ENCODE peak calls at places on chromosomes 2 and 18, in seven cellular contexts. C is SK-N-SH, S is GM12878, M is HepG2, H is H1, L is HCT116, K is K562. X is an unnamed sample.
A peak's percentile ranks its signal among the peaks of the same experiment; 100 is the strongest.

GRCh38 chr2:42843611-42844010 is 51.2 kb upstream of the HAAO start:
- DNase-seq in S (no peak), M (no peak), L (no peak), K (no peak), H (no peak), C (no peak), X (no peak)

GRCh38 chr18:51107594-51108305 is 77.7 kb downstream of the SMAD4 start:
- DNase-seq in L (no peak), K (no peak), M (no peak), C (no peak), S (no peak), H (no peak), X (no peak)

GRCh38 chr18:75206637-75207297 is 2.2 kb downstream of the PTGR3 start:
- DNase-seq in H (no peak), S (no peak), C (no peak), L (no peak), K (no peak), M (no peak), X (no peak)

GRCh38 chr2:17791121-17791902 is 24.9 kb upstream of the MSGN1 start:
- DNase-seq in M (no peak), S (no peak), H (no peak), L (no peak), K (no peak), C (no peak), X (no peak)

GRCh38 chr18:42137671-42138375 is 182.8 kb downstream of the PIK3C3 start:
- DNase-seq in M (no peak), L (no peak), S (no peak), K (no peak), C (no peak), H (no peak), X (no peak)

GRCh38 chr2:237449193-237449797 is 35.3 kb upstream of the COL6A3 start:
- DNase-seq in H (no peak), S (no peak), C (no peak), M (no peak), K (no peak), L (no peak), X (no peak)

GRCh38 chr2:28683100-28683706 is 68.4 kb upstream of the PPP1CB start:
- DNase-seq in M (peak; percentile 42), C (no peak), H (no peak), S (no peak), L (peak; percentile 26), K (peak; percentile 64), X (peak; percentile 49)

GRCh38 chr2:71606244-71606643 is 152.9 kb downstream of the DYSF start:
- DNase-seq in M (no peak), H (no peak), L (no peak), K (no peak), C (peak; percentile 14), S (no peak), X (no peak)

GRCh38 chr2:98314251-98314650 is 32.0 kb upstream of the CNGA3 start:
- DNase-seq in H (no peak), C (no peak), S (no peak), L (no peak), K (no peak), M (no peak), X (no peak)

GRCh38 chr18:79796531-79797390 is 977 bp upstream of the KCNG2 start:
- DNase-seq in L (no peak), S (no peak), H (no peak), M (no peak), C (no peak), K (no peak), X (no peak)

GRCh38 chr2:20917724-20918572 is 95.0 kb upstream of the LDAH start:
- DNase-seq in M (no peak), C (no peak), K (no peak), L (no peak), S (no peak), H (no peak), X (no peak)

GRCh38 chr2:71453404-71454220 is at the start of gene DYSF:
- DNase-seq in K (peak; percentile 83), C (peak; percentile 59), L (no peak), S (no peak), M (no peak), H (peak; percentile 47), X (peak; percentile 39)

DNA sequence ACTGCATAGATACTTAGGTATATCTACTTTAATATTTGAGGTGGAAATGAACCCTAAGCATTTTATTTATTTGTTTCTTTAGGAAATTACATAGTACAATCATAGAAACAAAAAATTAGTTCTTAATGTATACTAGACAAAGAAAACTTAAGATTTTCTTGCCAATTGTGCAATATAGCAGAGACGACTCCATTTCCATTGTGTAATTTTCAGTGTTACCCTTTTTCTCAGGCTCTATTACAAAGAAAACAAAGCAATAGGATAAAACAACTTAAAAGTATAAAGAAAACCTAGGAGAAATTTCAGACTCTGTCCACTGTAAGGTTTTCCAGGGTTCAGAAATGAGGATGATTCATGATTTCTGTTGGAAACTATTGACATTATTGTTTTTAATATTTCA is 89.0 kb upstream of the SERTAD2 start:
- DNase-seq in S (no peak), H (no peak), L (no peak), K (no peak), C (no peak), M (no peak), X (no peak)
- TF ChIP-seq JUND in S (no peak), H (no peak), L (no peak), K (no peak), C (no peak), M (no peak), X (no peak)

DNA sequence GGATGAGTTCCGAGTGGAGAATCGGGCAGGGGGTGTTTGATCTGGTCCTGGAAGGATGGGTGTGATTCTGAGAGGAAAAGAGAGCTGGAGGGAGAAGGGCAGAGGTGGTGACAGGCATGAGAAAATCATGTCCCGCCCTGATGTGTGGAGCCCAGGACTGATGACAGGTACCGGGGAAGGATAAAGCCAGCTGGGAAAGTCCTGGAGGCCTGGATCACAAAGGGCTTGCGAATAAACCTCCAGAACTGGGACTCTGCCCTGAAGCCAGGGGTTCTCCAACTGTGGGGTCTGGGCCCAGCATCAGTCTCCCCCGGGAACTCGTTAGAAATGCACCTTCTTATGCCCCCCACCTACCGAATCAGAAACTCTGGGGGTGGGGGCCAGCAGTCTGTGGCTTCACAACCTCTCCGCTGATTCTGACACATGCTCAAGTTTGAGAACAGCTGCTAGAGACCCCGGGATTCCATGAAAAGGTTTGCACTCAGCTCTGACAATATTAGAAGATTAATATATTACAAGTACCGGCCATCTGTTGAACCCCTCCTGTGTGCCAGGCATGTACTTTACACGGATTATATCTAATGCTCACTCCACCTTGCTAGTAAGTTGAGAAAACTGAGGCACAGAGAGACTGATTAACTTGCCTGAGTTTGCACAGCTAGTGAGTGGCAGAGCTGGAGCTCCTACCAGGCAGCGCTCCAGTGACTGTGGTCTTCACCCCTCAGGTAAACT is 8.0 kb downstream of the TNFRSF11A start:
- DNase-seq in L (no peak), C (no peak), H (no peak), K (no peak), M (no peak), S (no peak), X (no peak)
- TF ChIP-seq JUND in L (no peak), C (no peak), H (no peak), K (no peak), M (no peak), S (no peak), X (no peak)

GRCh38 chr2:85578243-85579180 is 1.1 kb downstream of the VAMP8 start:
- DNase-seq in H (no peak), C (no peak), K (peak; percentile 54), M (no peak), L (no peak), S (no peak), X (no peak)
- TF ChIP-seq JUND in H (no peak), C (no peak), K (no peak), M (no peak), L (no peak), S (no peak), X (no peak)

DNA sequence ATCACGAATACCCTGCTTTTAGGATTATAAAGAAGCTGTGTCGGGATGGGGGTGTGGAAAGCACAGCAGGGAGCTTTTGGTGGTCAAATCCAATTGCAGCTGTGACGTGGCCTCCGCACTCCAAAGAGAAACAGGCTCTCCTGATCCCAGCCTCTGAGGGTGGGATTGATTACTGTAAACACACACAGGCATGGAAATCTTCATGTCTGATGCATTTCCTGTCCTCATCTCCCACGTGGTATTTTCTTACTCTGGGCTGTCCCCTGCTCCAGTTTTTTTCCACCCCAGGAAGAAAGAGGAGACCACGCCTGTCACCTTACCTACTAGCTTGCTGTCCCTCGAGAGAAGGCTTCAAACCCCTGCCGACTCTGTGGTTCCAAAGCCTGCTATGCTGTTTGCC is 22.7 kb downstream of the RNF152 start:
- DNase-seq in H (no peak), K (no peak), L (no peak), M (no peak), C (peak; percentile 23), S (no peak), X (no peak)
- TF ChIP-seq JUND in H (no peak), K (no peak), L (no peak), M (no peak), C (no peak), S (no peak), X (no peak)

GRCh38 chr2:182245963-182246362 is 180.9 kb downstream of the PDE1A start:
- DNase-seq in L (no peak), H (no peak), K (no peak), M (no peak), C (no peak), S (no peak), X (no peak)

GRCh38 chr2:182247831-182248230 is 179.0 kb downstream of the PDE1A start:
- DNase-seq in C (no peak), S (no peak), L (no peak), K (no peak), M (no peak), H (no peak), X (no peak)

GRCh38 chr2:182248898-182249297 is 177.9 kb downstream of the PDE1A start:
- DNase-seq in M (no peak), K (no peak), H (no peak), C (no peak), S (no peak), L (no peak), X (no peak)

GRCh38 chr2:182252534-182252933 is 174.3 kb downstream of the PDE1A start:
- DNase-seq in S (no peak), C (no peak), L (no peak), H (no peak), K (no peak), M (no peak), X (no peak)

GRCh38 chr2:182248362-182248761 is 178.5 kb downstream of the PDE1A start:
- DNase-seq in C (no peak), H (no peak), S (no peak), K (no peak), L (no peak), M (no peak), X (no peak)
- TF ChIP-seq JUND in C (no peak), H (no peak), S (no peak), K (no peak), L (no peak), M (no peak), X (no peak)

X was measured in T47D.